ENCODE peak calls at places on chromosomes 6 and 20, in five cellular contexts. One of them, this sample, is unnamed.

GRCh38 chr6:5359413-5359812 is 98.1 kb downstream of the FARS2 start:
- DNase-seq in EL: no peak
- DNase-seq in OCI-M1: no peak
- DNase-seq in activated CD4-positive, alpha-beta T cell treated with anti-CD3 and anti-CD28 coated beads, Interleukin-2, amount 50 U/mL, for 48 hours: no peak
- DNase-seq in NT2/D1: no peak
- DNase-seq in this sample: no peak

GRCh38 chr6:128508588-128509296 is 11.7 kb downstream of the PTPRK start:
- DNase-seq in EL: peak; percentile 92
- DNase-seq in OCI-M1: peak; percentile 89
- DNase-seq in activated CD4-positive, alpha-beta T cell treated with anti-CD3 and anti-CD28 coated beads, Interleukin-2, amount 50 U/mL, for 48 hours: no peak
- DNase-seq in NT2/D1: no peak
- DNase-seq in this sample: no peak

GRCh38 chr6:146041282-146041681 is 12.4 kb downstream of the GRM1 start:
- DNase-seq in EL: peak; percentile 29
- DNase-seq in OCI-M1: peak; percentile 58
- DNase-seq in activated CD4-positive, alpha-beta T cell treated with anti-CD3 and anti-CD28 coated beads, Interleukin-2, amount 50 U/mL, for 48 hours: no peak
- DNase-seq in NT2/D1: no peak
- DNase-seq in this sample: no peak

GRCh38 chr6:50819906-50820589 is 1.4 kb downstream of the TFAP2B start:
- DNase-seq in EL: no peak
- DNase-seq in OCI-M1: no peak
- DNase-seq in activated CD4-positive, alpha-beta T cell treated with anti-CD3 and anti-CD28 coated beads, Interleukin-2, amount 50 U/mL, for 48 hours: no peak
- DNase-seq in NT2/D1: no peak
- DNase-seq in this sample: no peak

GRCh38 chr20:32621071-32621913 is 36.2 kb upstream of the NOL4L start:
- DNase-seq in EL: no peak
- DNase-seq in OCI-M1: peak; percentile 83
- DNase-seq in activated CD4-positive, alpha-beta T cell treated with anti-CD3 and anti-CD28 coated beads, Interleukin-2, amount 50 U/mL, for 48 hours: no peak
- DNase-seq in NT2/D1: no peak
- DNase-seq in this sample: no peak

GRCh38 chr6:17388365-17388764 is 5.0 kb upstream of the CAP2 start:
- DNase-seq in EL: no peak
- DNase-seq in OCI-M1: no peak
- DNase-seq in activated CD4-positive, alpha-beta T cell treated with anti-CD3 and anti-CD28 coated beads, Interleukin-2, amount 50 U/mL, for 48 hours: no peak
- DNase-seq in NT2/D1: no peak
- DNase-seq in this sample: no peak

GRCh38 chr6:138560130-138560850 is 61.0 kb upstream of the NHSL1 start:
- DNase-seq in EL: no peak
- DNase-seq in OCI-M1: no peak
- DNase-seq in activated CD4-positive, alpha-beta T cell treated with anti-CD3 and anti-CD28 coated beads, Interleukin-2, amount 50 U/mL, for 48 hours: no peak
- DNase-seq in NT2/D1: no peak
- DNase-seq in this sample: no peak

GRCh38 chr6:157459327-157459726 is 78.3 kb downstream of the ZDHHC14 start:
- DNase-seq in EL: no peak
- DNase-seq in OCI-M1: no peak
- DNase-seq in activated CD4-positive, alpha-beta T cell treated with anti-CD3 and anti-CD28 coated beads, Interleukin-2, amount 50 U/mL, for 48 hours: peak; percentile 62
- DNase-seq in NT2/D1: no peak
- DNase-seq in this sample: no peak

GRCh38 chr6:141024526-141024925 is 1108.2 kb upstream of the GJE1 start:
- DNase-seq in EL: no peak
- DNase-seq in OCI-M1: no peak
- DNase-seq in activated CD4-positive, alpha-beta T cell treated with anti-CD3 and anti-CD28 coated beads, Interleukin-2, amount 50 U/mL, for 48 hours: no peak
- DNase-seq in NT2/D1: no peak
- DNase-seq in this sample: no peak

GRCh38 chr6:139240161-139241010 is 51.4 kb downstream of the TXLNB start:
- DNase-seq in EL: peak; percentile 58
- DNase-seq in OCI-M1: no peak
- DNase-seq in activated CD4-positive, alpha-beta T cell treated with anti-CD3 and anti-CD28 coated beads, Interleukin-2, amount 50 U/mL, for 48 hours: no peak
- DNase-seq in NT2/D1: no peak
- DNase-seq in this sample: peak; percentile 32

GRCh38 chr6:98836025-98836961 is 1.9 kb downstream of the POU3F2 start:
- DNase-seq in EL: no peak
- DNase-seq in OCI-M1: peak; percentile 45
- DNase-seq in activated CD4-positive, alpha-beta T cell treated with anti-CD3 and anti-CD28 coated beads, Interleukin-2, amount 50 U/mL, for 48 hours: no peak
- DNase-seq in NT2/D1: no peak
- DNase-seq in this sample: no peak